ENCODE peak calls at places on chromosomes 4 and X, in eight cellular contexts. T is CD4-positive, alpha-beta T cell; Q is HFF-Myc; S is brain microvascular endothelial cell; F is AG10803; M is MM.1S; H is GM12865; E is dorsolateral prefrontal cortex. C is an unnamed sample.

GRCh38 chrX:12526296-12526695 is 264.9 kb upstream of the PRPS2 start:
- DNase-seq in T (no peak), Q (no peak), S (no peak), F (no peak), M (no peak), H (no peak), E (no peak), C (no peak)

GRCh38 chrX:63664083-63664482 is 120.9 kb downstream of the ARHGEF9 start:
- DNase-seq in T (no peak), Q (no peak), S (no peak), F (no peak), M (no peak), H (no peak), E (no peak), C (no peak)

GRCh38 chrX:11533211-11533651 is 132.5 kb downstream of the ARHGAP6 start:
- DNase-seq in T (no peak), Q (peak; percentile 45), S (no peak), F (peak; percentile 78), M (peak; percentile 87), H (peak; percentile 73), E (no peak), C (no peak)

GRCh38 chr4:184409502-184409901 is 64.8 kb downstream of the IRF2 start:
- DNase-seq in T (no peak), Q (no peak), S (no peak), F (no peak), M (no peak), H (no peak), E (no peak), C (no peak)

GRCh38 chrX:96713303-96713702 is 28.7 kb downstream of the DIAPH2 start:
- DNase-seq in T (no peak), Q (no peak), S (no peak), F (no peak), M (no peak), H (no peak), E (no peak), C (no peak)

GRCh38 chrX:38610839-38611238 is 49.5 kb downstream of the TSPAN7 start:
- DNase-seq in T (no peak), Q (no peak), S (no peak), F (no peak), M (no peak), H (no peak), E (peak; percentile 46), C (no peak)

GRCh38 chr4:127261476-127261875 is 371.3 kb upstream of the INTU start:
- DNase-seq in T (no peak), Q (no peak), S (no peak), F (peak; percentile 18), M (no peak), H (no peak), E (no peak), C (no peak)

GRCh38 chrX:1480082-1480785 is 27.5 kb upstream of the ASMTL start:
- DNase-seq in T (no peak), Q (no peak), S (no peak), F (no peak), M (no peak), H (no peak), E (no peak), C (no peak)

GRCh38 chrX:9532349-9532748 is 67.5 kb downstream of the TBL1X start:
- DNase-seq in T (no peak), Q (no peak), S (peak; percentile 44), F (no peak), M (no peak), H (no peak), E (no peak), C (no peak)

GRCh38 chr4:58502839-58503238 is 1392.7 kb upstream of the IGFBP7 start:
- DNase-seq in T (no peak), Q (no peak), S (no peak), F (no peak), M (no peak), H (no peak), E (no peak), C (no peak)

GRCh38 chrX:46180258-46180687 is 364.9 kb downstream of the ZNF674 start:
- DNase-seq in T (no peak), Q (peak; percentile 74), S (peak; percentile 72), F (peak; percentile 98), M (peak; percentile 6), H (peak; percentile 84), E (no peak), C (no peak)

GRCh38 chr4:101306225-101306624 is 41.1 kb downstream of the PPP3CA start:
- DNase-seq in T (no peak), Q (no peak), S (no peak), F (no peak), M (peak; percentile 37), H (peak; percentile 32), E (no peak), C (no peak)

GRCh38 chrX:148501121-148502066 is 977 bp downstream of the AFF2 start:
- DNase-seq in T (no peak), Q (no peak), S (no peak), F (peak; percentile 0), M (peak; percentile 11), H (peak; percentile 1), E (peak; percentile 21), C (no peak)

GRCh38 chrX:20211261-20211786 is 55.4 kb downstream of the RPS6KA3 start:
- DNase-seq in T (no peak), Q (no peak), S (no peak), F (no peak), M (no peak), H (no peak), E (no peak), C (no peak)

GRCh38 chr4:4443821-4444220 is 56.9 kb downstream of the NSG1 start:
- DNase-seq in T (no peak), Q (no peak), S (peak; percentile 61), F (peak; percentile 68), M (no peak), H (no peak), E (no peak), C (no peak)

GRCh38 chr4:171565130-171565788 is 247.9 kb upstream of the GALNTL6 start:
- DNase-seq in T (no peak), Q (no peak), S (no peak), F (no peak), M (peak; percentile 64), H (peak; percentile 53), E (no peak), C (no peak)
- TF ChIP-seq CTCF in T (no peak), Q (no peak), S (no peak), F (no peak), M (no peak), H (no peak), E (no peak), C (no peak)

GRCh38 chrX:74133156-74133796 is 170.7 kb upstream of the ZCCHC13 start:
- DNase-seq in T (no peak), Q (peak; percentile 4), S (peak; percentile 60), F (peak; percentile 69), M (peak; percentile 74), H (peak; percentile 43), E (peak; percentile 29), C (no peak)
- TF ChIP-seq CTCF in T (peak; percentile 68), Q (peak; percentile 40), S (peak; percentile 64), F (peak; percentile 67), M (peak; percentile 69), H (peak; percentile 47), E (peak; percentile 59), C (no peak)

GRCh38 chr4:170875868-170876267 is 786.1 kb upstream of the AADAT start:
- DNase-seq in T (no peak), Q (no peak), S (no peak), F (no peak), M (no peak), H (peak; percentile 26), E (no peak), C (no peak)
- TF ChIP-seq CTCF in T (no peak), Q (no peak), S (peak; percentile 50), F (no peak), M (no peak), H (peak; percentile 21), E (no peak), C (no peak)

GRCh38 chrX:105260291-105261043 is 40.0 kb upstream of the TEX13A start:
- DNase-seq in T (no peak), Q (no peak), S (no peak), F (no peak), M (no peak), H (no peak), E (no peak), C (no peak)
- TF ChIP-seq CTCF in T (no peak), Q (no peak), S (no peak), F (no peak), M (no peak), H (no peak), E (no peak), C (no peak)

DNA sequence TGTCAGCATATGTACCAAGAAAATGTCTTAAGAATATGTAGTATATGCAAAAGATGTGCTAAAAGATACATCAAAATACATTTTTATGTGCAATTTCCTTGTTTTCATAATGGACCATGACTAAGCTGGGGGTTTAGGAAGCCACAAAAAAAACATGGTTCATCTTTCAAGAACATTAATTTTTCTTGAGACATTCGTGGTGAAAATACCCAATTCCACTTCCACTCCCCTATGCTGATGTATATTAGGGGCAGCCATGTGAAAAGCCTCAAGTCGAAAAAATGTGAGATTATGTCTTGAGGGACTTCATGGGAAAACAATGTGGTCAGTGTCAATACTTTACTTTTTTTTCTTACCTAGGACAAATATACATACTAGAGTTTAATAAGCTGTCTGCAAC is 1599.6 kb downstream of the ARAP2 start:
- DNase-seq in T (no peak), Q (no peak), S (no peak), F (no peak), M (no peak), H (no peak), E (no peak), C (no peak)
- TF ChIP-seq CTCF in T (no peak), Q (no peak), S (no peak), F (no peak), M (no peak), H (no peak), E (no peak), C (no peak)

GRCh38 chr4:148425327-148426110 is 16.7 kb downstream of the NR3C2 start:
- DNase-seq in T (no peak), Q (no peak), S (no peak), F (no peak), M (no peak), H (no peak), E (no peak), C (no peak)
- TF ChIP-seq CTCF in T (peak; percentile 18), Q (no peak), S (no peak), F (no peak), M (no peak), H (no peak), E (no peak), C (no peak)

DNA sequence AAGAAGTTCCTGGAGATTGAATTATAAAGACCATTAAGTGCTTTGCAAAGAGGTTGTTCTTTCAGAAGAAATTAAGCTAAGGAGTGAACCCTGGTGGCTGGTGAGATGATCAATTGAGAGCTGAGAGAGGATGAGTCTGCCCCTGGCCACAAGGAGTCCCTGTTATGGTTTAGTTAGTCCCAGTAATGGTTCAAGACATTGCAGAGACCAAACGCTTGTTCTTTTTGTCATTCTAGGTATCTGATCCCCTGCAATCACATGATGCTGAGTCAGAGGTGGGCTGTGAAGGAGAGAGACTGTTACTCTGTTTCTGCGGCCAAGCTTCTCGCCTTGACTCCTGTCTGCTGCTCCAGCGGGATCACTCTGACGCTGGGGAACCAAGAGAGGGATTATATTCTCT is 114.5 kb downstream of the GATB start:
- DNase-seq in T (no peak), Q (no peak), S (no peak), F (no peak), M (no peak), H (no peak), E (no peak), C (no peak)
- TF ChIP-seq CTCF in T (no peak), Q (no peak), S (peak; percentile 28), F (no peak), M (no peak), H (no peak), E (no peak), C (no peak)